ENCODE peak calls at places on chromosomes 12 and 14, in five cellular contexts. T is mesendoderm, I is H1, K is IMR-90, L is neuronal stem cell. Q is an unnamed sample.

GRCh38 chr12:65533177-65533883 is 254.8 kb downstream of the MSRB3 start:
- DNase-seq in L (no peak), T (no peak), K (peak), I (no peak), Q (peak)

GRCh38 chr12:24820872-24821271 is 128.0 kb downstream of the BCAT1 start:
- DNase-seq in L (no peak), T (no peak), I (no peak), K (peak), Q (peak)

GRCh38 chr12:119374615-119375014 is 40.1 kb downstream of the CCDC60 start:
- DNase-seq in T (no peak), K (no peak), L (no peak), I (no peak), Q (no peak)

GRCh38 chr12:6076776-6077700 is 47.4 kb downstream of the VWF start:
- DNase-seq in T (no peak), I (no peak), L (no peak), K (no peak), Q (no peak)

GRCh38 chr12:61037792-61038191 is 1222.4 kb upstream of the USP15 start:
- DNase-seq in K (no peak), I (no peak), T (no peak), L (no peak), Q (no peak)

GRCh38 chr14:56580317-56580711 is 716 bp downstream of the TMEM260 start:
- DNase-seq in T (no peak), I (no peak), L (no peak), K (no peak), Q (no peak)

GRCh38 chr14:24353551-24354529 is 14.0 kb upstream of the RIPK3 start:
- DNase-seq in K (peak), T (no peak), L (no peak), I (no peak), Q (peak)

GRCh38 chr14:76227450-76228050 is 75.8 kb downstream of the GPATCH2L start:
- DNase-seq in L (no peak), K (peak), I (no peak), T (no peak), Q (peak)

GRCh38 chr12:69240625-69240984 is 1.2 kb downstream of the CPSF6 start:
- DNase-seq in T (peak), L (no peak), I (no peak), K (peak), Q (peak)

GRCh38 chr12:128727999-128728398 is 95.8 kb downstream of the SLC15A4 start:
- DNase-seq in L (no peak), K (no peak), I (no peak), T (peak), Q (no peak)

GRCh38 chr12:117036547-117036946 is 62.7 kb downstream of the TESC start:
- DNase-seq in T (no peak), I (no peak), K (no peak), L (no peak), Q (no peak)

GRCh38 chr14:99312106-99312505 is 40.1 kb upstream of the BCL11B start:
- DNase-seq in K (no peak), I (no peak), L (no peak), T (no peak), Q (no peak)
- H4K8ac ChIP-seq in K (no peak), I (no peak), L (no peak), T (no peak), Q (no peak)

GRCh38 chr12:120726961-120727360 is 1.3 kb downstream of the ACADS start:
- DNase-seq in I (no peak), K (no peak), T (no peak), L (no peak), Q (no peak)
- H4K8ac ChIP-seq in I (no peak), K (no peak), T (no peak), L (no peak), Q (no peak)

GRCh38 chr12:3205742-3206519 is 128.8 kb downstream of the TSPAN9 start:
- DNase-seq in L (no peak), K (peak), T (no peak), I (no peak), Q (no peak)

GRCh38 chr12:3204716-3205617 is 127.8 kb downstream of the TSPAN9 start:
- DNase-seq in T (no peak), L (no peak), K (no peak), I (no peak), Q (no peak)

GRCh38 chr12:3207174-3207573 is 130.0 kb downstream of the TSPAN9 start:
- DNase-seq in L (no peak), I (no peak), T (no peak), K (no peak), Q (no peak)

GRCh38 chr12:3207858-3208257 is 130.7 kb downstream of the TSPAN9 start:
- DNase-seq in L (no peak), T (peak), I (no peak), K (no peak), Q (no peak)

GRCh38 chr12:3206536-3207072 is 129.4 kb downstream of the TSPAN9 start:
- DNase-seq in T (no peak), I (no peak), L (no peak), K (no peak), Q (no peak)
- H4K8ac ChIP-seq in T (no peak), I (no peak), L (no peak), K (no peak), Q (no peak)

GRCh38 chr12:12890815-12891645 is at the start of gene GPRC5A:
- DNase-seq in L (no peak), I (no peak), K (peak), T (peak), Q (peak)

GRCh38 chr12:12892670-12893290 is 1.4 kb downstream of the GPRC5A start:
- DNase-seq in K (no peak), L (no peak), T (peak), I (no peak), Q (no peak)

GRCh38 chr12:12893438-12893837 is 2.1 kb downstream of the GPRC5A start:
- DNase-seq in K (no peak), L (no peak), T (no peak), I (no peak), Q (no peak)

GRCh38 chr12:12890492-12890814 is 909 bp upstream of the GPRC5A start:
- DNase-seq in L (no peak), T (no peak), I (no peak), K (peak), Q (no peak)

GRCh38 chr12:12891646-12892355 is 439 bp downstream of the GPRC5A start:
- DNase-seq in K (no peak), I (no peak), T (no peak), L (no peak), Q (no peak)
- H4K8ac ChIP-seq in K (peak), I (no peak), T (no peak), L (no peak), Q (peak)

DNA sequence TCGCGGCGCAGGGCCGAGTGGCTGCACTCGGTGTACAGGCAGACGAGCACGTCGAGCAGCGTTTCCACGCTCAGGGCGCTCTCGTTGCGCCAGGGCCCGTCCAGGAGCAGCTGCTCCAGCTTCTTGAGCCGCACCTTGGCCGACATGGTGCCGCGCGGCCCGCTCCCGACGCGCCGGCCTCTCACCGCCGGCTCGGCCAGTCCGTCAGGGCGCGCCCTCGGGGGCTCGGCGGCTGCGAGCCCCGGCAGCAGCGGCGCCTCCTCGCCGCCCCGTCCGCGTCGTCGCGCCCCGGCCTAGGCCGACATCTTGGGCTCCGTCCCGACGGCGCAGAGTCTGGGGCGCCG is 349 bp downstream of the CDC42BPB start:
- DNase-seq in I (no peak), K (no peak), L (no peak), T (peak), Q (peak)
- H4K8ac ChIP-seq in I (no peak), K (peak), L (no peak), T (peak), Q (peak)

GRCh38 chr12:124925117-124925516 is 10.7 kb upstream of the UBC start:
- DNase-seq in T (no peak), K (no peak), I (no peak), L (no peak), Q (no peak)

GRCh38 chr12:124928095-124928911 is 13.9 kb upstream of the UBC start:
- DNase-seq in K (peak), I (no peak), T (no peak), L (no peak), Q (no peak)

GRCh38 chr12:124928912-124929530 is 14.6 kb upstream of the UBC start:
- DNase-seq in T (no peak), K (no peak), I (no peak), L (no peak), Q (no peak)

GRCh38 chr12:124929649-124930419 is 15.4 kb upstream of the UBC start:
- DNase-seq in I (no peak), K (no peak), L (no peak), T (no peak), Q (no peak)

GRCh38 chr12:124927325-124928094 is 13.1 kb upstream of the UBC start:
- DNase-seq in T (peak), K (peak), L (peak), I (no peak), Q (peak)
- H4K8ac ChIP-seq in T (no peak), K (peak), L (no peak), I (no peak), Q (no peak)

GRCh38 chr14:68822964-68823363 is 30.1 kb upstream of the ZFP36L1 start:
- DNase-seq in K (no peak), T (no peak), L (no peak), I (no peak), Q (no peak)

GRCh38 chr14:68825729-68826128 is 32.9 kb upstream of the ZFP36L1 start:
- DNase-seq in L (no peak), I (no peak), K (no peak), T (no peak), Q (no peak)

GRCh38 chr14:68824517-68825347 is 31.9 kb upstream of the ZFP36L1 start:
- DNase-seq in L (peak), K (peak), I (peak), T (peak), Q (peak)

GRCh38 chr14:68823434-68824206 is 30.8 kb upstream of the ZFP36L1 start:
- DNase-seq in I (no peak), L (no peak), T (no peak), K (no peak), Q (no peak)

GRCh38 chr14:68824207-68824516 is 31.3 kb upstream of the ZFP36L1 start:
- DNase-seq in T (no peak), K (no peak), L (no peak), I (no peak), Q (no peak)
- H4K8ac ChIP-seq in T (no peak), K (peak), L (peak), I (peak), Q (no peak)

Q was measured in mesenchymal stem cell.